ENCODE peak calls at places on chromosome 11, in eight cellular contexts. W is IMR-90; F is stimulated activated CD4-positive, alpha-beta T cell treated with anti-CD3 and anti-CD28 coated beads, Interleukin-12 subunit alpha, Interleukin-12 subunit beta, amount 100 ng/mL, for 4 hours; N is KG1; O is EL; K is NCI-H345; S is pulmonary artery endothelial cell; G is BJ. H is an unnamed sample.

GRCh38 chr11:7060828-7061227 is 28.0 kb upstream of the RBMXL2 start:
- DNase-seq in K (no peak), F (no peak), G (peak), W (peak), O (peak), S (no peak), N (no peak), H (no peak)

GRCh38 chr11:119365071-119365591 is 16.4 kb downstream of the USP2 start:
- DNase-seq in N (no peak), K (no peak), O (no peak), G (no peak), F (no peak), S (no peak), W (peak), H (no peak)

GRCh38 chr11:720642-721346 is 14.8 kb downstream of the EPS8L2 start:
- DNase-seq in S (no peak), F (no peak), N (no peak), K (peak), G (no peak), O (peak), W (peak), H (no peak)

GRCh38 chr11:125939081-125939521 is 6.7 kb upstream of the VSIG10L2 start:
- DNase-seq in O (no peak), W (no peak), N (no peak), F (no peak), G (no peak), S (no peak), K (no peak), H (no peak)

GRCh38 chr11:35304393-35304790 is 115.0 kb downstream of the SLC1A2 start:
- DNase-seq in G (no peak), F (no peak), N (no peak), W (peak), K (peak), S (no peak), O (peak), H (no peak)

GRCh38 chr11:68772936-68773335 is 21.6 kb upstream of the TESMIN start:
- DNase-seq in G (no peak), W (no peak), O (no peak), S (no peak), K (no peak), N (no peak), F (no peak), H (no peak)

GRCh38 chr11:125404811-125405481 is 91.1 kb downstream of the FEZ1 start:
- DNase-seq in W (peak), S (no peak), F (peak), G (no peak), K (peak), O (peak), N (peak), H (no peak)

GRCh38 chr11:46520971-46521745 is 72.7 kb downstream of the AMBRA1 start:
- DNase-seq in S (no peak), G (no peak), F (no peak), N (no peak), K (no peak), O (peak), W (peak), H (no peak)

GRCh38 chr11:65278351-65278750 is 16.6 kb downstream of the POLA2 start:
- DNase-seq in F (no peak), N (no peak), K (no peak), O (peak), W (no peak), S (no peak), G (no peak), H (no peak)

GRCh38 chr11:105449100-105449734 is 160.7 kb upstream of the GRIA4 start:
- DNase-seq in K (no peak), S (no peak), N (no peak), W (no peak), G (no peak), O (no peak), F (no peak), H (no peak)

GRCh38 chr11:1307163-1307870 is 2.1 kb downstream of the TOLLIP start:
- DNase-seq in N (no peak), K (no peak), G (no peak), F (no peak), O (no peak), W (no peak), S (no peak), H (no peak)

GRCh38 chr11:77172666-77172982 is 44.6 kb downstream of the MYO7A start:
- DNase-seq in F (no peak), N (no peak), G (no peak), O (no peak), W (peak), S (no peak), K (no peak), H (no peak)

GRCh38 chr11:115939726-115940421 is 435.7 kb upstream of the CADM1 start:
- DNase-seq in W (no peak), K (peak), S (no peak), O (no peak), F (no peak), N (no peak), G (no peak), H (no peak)

GRCh38 chr11:1091332-1092083 is 16.8 kb downstream of the MUC2 start:
- DNase-seq in S (no peak), N (no peak), O (no peak), K (no peak), G (no peak), F (no peak), W (no peak), H (no peak)

GRCh38 chr11:75562836-75563484 is 907 bp downstream of the SERPINH1 start:
- DNase-seq in W (peak), F (no peak), G (no peak), O (peak), K (no peak), S (peak), N (no peak), H (no peak)

GRCh38 chr11:129323896-129324522 is 51.6 kb upstream of the BARX2 start:
- DNase-seq in F (no peak), O (no peak), W (peak), G (no peak), S (no peak), K (peak), N (no peak), H (peak)

GRCh38 chr11:6654281-6655019 is 1.2 kb downstream of the DCHS1 start:
- DNase-seq in N (no peak), S (no peak), G (no peak), W (no peak), K (no peak), F (no peak), O (no peak), H (no peak)

GRCh38 chr11:73693877-73694525 is 47.6 kb downstream of the PLEKHB1 start:
- DNase-seq in S (no peak), G (no peak), O (no peak), F (no peak), K (no peak), W (no peak), N (no peak), H (no peak)

GRCh38 chr11:76602431-76602861 is 68.1 kb downstream of the LRRC32 start:
- DNase-seq in W (peak), O (no peak), N (no peak), S (no peak), F (no peak), G (no peak), K (no peak), H (no peak)

GRCh38 chr11:70415176-70415575 is 16.8 kb downstream of the CTTN start:
- DNase-seq in F (no peak), W (peak), N (no peak), G (peak), S (no peak), K (no peak), O (peak), H (peak)